ENCODE peak calls at places on chromosomes 4 and X, in six cellular contexts. K is endodermal cell, N is epithelial cell of proximal tubule, M is colonic mucosa, U is skeletal muscle cell, L is cardiac muscle cell. S is an unnamed sample.
A peak's percentile ranks its signal among the peaks of the same experiment; 100 is the strongest.

GRCh38 chr4:170662250-170662649 is 572.5 kb upstream of the AADAT start:
- DNase-seq in K (peak; percentile 39), N (no peak), M (no peak), U (no peak), L (no peak), S (no peak)

GRCh38 chr4:110032603-110033002 is 119.9 kb downstream of the EGF start:
- DNase-seq in K (no peak), N (no peak), M (no peak), U (no peak), L (no peak), S (no peak)

GRCh38 chrX:115632455-115632854 is 71.5 kb downstream of the PLS3 start:
- DNase-seq in K (no peak), N (no peak), M (no peak), U (no peak), L (no peak), S (no peak)

GRCh38 chr4:186134254-186134653 is 29.8 kb downstream of the FAM149A start:
- DNase-seq in K (no peak), N (no peak), M (no peak), U (no peak), L (no peak), S (no peak)

GRCh38 chr4:53346920-53347852 is 18.7 kb downstream of the SCFD2 start:
- DNase-seq in K (no peak), N (no peak), M (no peak), U (no peak), L (no peak), S (no peak)

GRCh38 chr4:120865985-120866384 is 56.5 kb downstream of the PRDM5 start:
- DNase-seq in K (no peak), N (peak; percentile 33), M (no peak), U (no peak), L (no peak), S (no peak)

GRCh38 chr4:5747746-5748365 is 36.9 kb downstream of the EVC start:
- DNase-seq in K (no peak), N (peak; percentile 90), M (no peak), U (peak; percentile 97), L (no peak), S (no peak)

GRCh38 chr4:85127653-85128052 is 161.2 kb upstream of the WDFY3 start:
- DNase-seq in K (peak; percentile 92), N (no peak), M (no peak), U (no peak), L (peak; percentile 56), S (no peak)

GRCh38 chrX:74420194-74421035 is 878 bp upstream of the SLC16A2 start:
- DNase-seq in K (peak; percentile 90), N (no peak), M (peak; percentile 51), U (no peak), L (peak; percentile 60), S (peak; percentile 14)

GRCh38 chrX:138534410-138534809 is 177.1 kb downstream of the FGF13 start:
- DNase-seq in K (no peak), N (no peak), M (no peak), U (no peak), L (no peak), S (no peak)

GRCh38 chrX:107204063-107204605 is 2.1 kb downstream of the NUP62CL start:
- DNase-seq in K (no peak), N (no peak), M (peak; percentile 63), U (no peak), L (no peak), S (no peak)

GRCh38 chrX:63855896-63856295 is 70.9 kb upstream of the ARHGEF9 start:
- DNase-seq in K (no peak), N (no peak), M (no peak), U (peak; percentile 13), L (no peak), S (no peak)

GRCh38 chrX:79524642-79525041 is 157.5 kb upstream of the ITM2A start:
- DNase-seq in K (peak; percentile 48), N (no peak), M (peak; percentile 28), U (no peak), L (no peak), S (no peak)

GRCh38 chrX:132671229-132671641 is 182.4 kb upstream of the MBNL3 start:
- DNase-seq in K (peak; percentile 63), N (no peak), M (no peak), U (no peak), L (no peak), S (no peak)

GRCh38 chr4:114815760-114816159 is 217.2 kb downstream of the UGT8 start:
- DNase-seq in K (no peak), N (no peak), M (no peak), U (no peak), L (no peak), S (no peak)

GRCh38 chrX:148574247-148574973 is 74.0 kb downstream of the AFF2 start:
- DNase-seq in K (no peak), N (peak; percentile 3), M (no peak), U (no peak), L (no peak), S (no peak)

GRCh38 chrX:2540426-2540942 is 39.7 kb upstream of the DHRSX start:
- DNase-seq in K (no peak), N (no peak), M (no peak), U (no peak), L (no peak), S (no peak)

GRCh38 chr4:94588900-94589693 is 137.4 kb downstream of the PDLIM5 start:
- DNase-seq in K (no peak), N (no peak), M (no peak), U (peak; percentile 28), L (no peak), S (no peak)

S was measured in effector CD8-positive, alpha-beta T cell.